ENCODE peak calls at places on chromosome 4, in five cellular contexts. Y is HEK293T, M is NCI-H146, J is uterus, S is substantia nigra. B is an unnamed sample.

GRCh38 chr4:8276358-8277240 is 7.0 kb downstream of the HTRA3 start:
- DNase-seq in Y (no peak), S (no peak), M (no peak), J (no peak), B (no peak)

GRCh38 chr4:48079972-48080391 is 54.1 kb downstream of the TXK start:
- DNase-seq in M (peak; percentile 24), J (no peak), S (no peak), Y (no peak), B (no peak)

GRCh38 chr4:99468891-99469290 is 33.7 kb upstream of the ADH7 start:
- DNase-seq in J (no peak), S (no peak), Y (no peak), M (no peak), B (no peak)

GRCh38 chr4:186606593-186606992 is 51.2 kb upstream of the MTNR1A start:
- DNase-seq in Y (no peak), M (no peak), S (no peak), J (no peak), B (no peak)

GRCh38 chr4:148273501-148273986 is 168.7 kb downstream of the NR3C2 start:
- DNase-seq in M (no peak), S (no peak), Y (peak; percentile 9), J (no peak), B (peak; percentile 33)

GRCh38 chr4:77481856-77482255 is 123.8 kb upstream of the CXCL13 start:
- DNase-seq in M (no peak), Y (no peak), S (no peak), J (no peak), B (no peak)

GRCh38 chr4:15436515-15436914 is 8.7 kb downstream of the C1QTNF7 start:
- DNase-seq in M (no peak), J (no peak), S (peak; percentile 29), Y (no peak), B (peak; percentile 1)

GRCh38 chr4:26272654-26273307 is 48.0 kb upstream of the RBPJ start:
- DNase-seq in S (no peak), M (no peak), Y (no peak), J (no peak), B (no peak)

GRCh38 chr4:6225469-6225868 is 25.1 kb upstream of the JAKMIP1 start:
- DNase-seq in M (no peak), J (no peak), Y (peak; percentile 48), S (no peak), B (no peak)

GRCh38 chr4:36128689-36129088 is 115.6 kb downstream of the ARAP2 start:
- DNase-seq in M (no peak), S (no peak), Y (no peak), J (no peak), B (no peak)

GRCh38 chr4:110533940-110534339 is 58.0 kb downstream of the ENPEP start:
- DNase-seq in S (no peak), Y (peak; percentile 39), J (no peak), M (no peak), B (no peak)

GRCh38 chr4:95232358-95233156 is 316.2 kb downstream of the UNC5C start:
- DNase-seq in J (no peak), Y (no peak), M (no peak), S (peak; percentile 64), B (no peak)

GRCh38 chr4:123023647-123024046 is 101.2 kb upstream of the NUDT6 start:
- DNase-seq in S (no peak), Y (no peak), J (no peak), M (no peak), B (no peak)

GRCh38 chr4:139872274-139872673 is 206.7 kb downstream of the MGST2 start:
- DNase-seq in Y (no peak), J (no peak), S (no peak), M (no peak), B (no peak)

GRCh38 chr4:74531952-74532794 is 87.2 kb downstream of the AREG start:
- DNase-seq in M (peak; percentile 5), S (peak; percentile 3), J (no peak), Y (peak; percentile 47), B (peak; percentile 58)

GRCh38 chr4:39544580-39545315 is 17.5 kb upstream of the UGDH start:
- DNase-seq in M (peak; percentile 93), Y (no peak), S (no peak), J (no peak), B (peak; percentile 65)

GRCh38 chr4:150943126-150943525 is 72.0 kb downstream of the LRBA start:
- DNase-seq in M (no peak), S (no peak), Y (no peak), J (no peak), B (no peak)

GRCh38 chr4:150889306-150889705 is 125.8 kb downstream of the LRBA start:
- DNase-seq in Y (no peak), J (no peak), M (no peak), S (no peak), B (no peak)

GRCh38 chr4:38170800-38171199 is 210.6 kb downstream of the PTTG2 start:
- DNase-seq in M (no peak), J (no peak), S (no peak), Y (no peak), B (no peak)

GRCh38 chr4:6894086-6894478 is 15.5 kb upstream of the TBC1D14 start:
- DNase-seq in Y (no peak), M (no peak), J (no peak), S (no peak), B (no peak)

GRCh38 chr4:117010695-117011094 is 74.7 kb downstream of the TRAM1L1 start:
- DNase-seq in J (no peak), S (no peak), Y (no peak), M (no peak), B (no peak)

GRCh38 chr4:163251204-163251603 is 81.2 kb downstream of the NPY1R start:
- DNase-seq in J (no peak), S (no peak), Y (peak; percentile 30), M (no peak), B (no peak)

GRCh38 chr4:99087887-99088484 is 602 bp downstream of the ADH5 start:
- DNase-seq in M (peak; percentile 13), Y (peak; percentile 31), J (peak; percentile 89), S (peak; percentile 80), B (peak; percentile 24)

GRCh38 chr4:6419452-6420028 is 52.9 kb downstream of the PPP2R2C start:
- DNase-seq in M (no peak), J (peak; percentile 65), S (no peak), Y (no peak), B (no peak)

GRCh38 chr4:40418430-40419230 is 83.5 kb downstream of the CHRNA9 start:
- DNase-seq in S (no peak), Y (no peak), J (no peak), M (no peak), B (no peak)

GRCh38 chr4:76504613-76505465 is 69.8 kb downstream of the SHROOM3 start:
- DNase-seq in M (peak; percentile 53), S (no peak), Y (peak; percentile 37), J (no peak), B (peak; percentile 40)

GRCh38 chr4:92615049-92615448 is 311.3 kb downstream of the GRID2 start:
- DNase-seq in S (no peak), J (no peak), M (no peak), Y (no peak), B (no peak)

GRCh38 chr4:152342293-152342692 is 193.6 kb downstream of the FBXW7 start:
- DNase-seq in S (no peak), Y (no peak), J (no peak), M (no peak), B (no peak)

GRCh38 chr4:988726-989721 is 2.2 kb downstream of the IDUA start:
- DNase-seq in M (no peak), S (no peak), J (no peak), Y (no peak), B (no peak)